ENCODE peak calls at places on chromosomes 4 and X, in six cellular contexts. H, S, M, I, A and D are unnamed samples.

GRCh38 chrX:85109235-85109634 is 105.6 kb downstream of the APOOL start:
- DNase-seq in S (peak; percentile 48), A (no peak), I (no peak), M (no peak), H (peak; percentile 7), D (no peak)

GRCh38 chrX:148624951-148625350 is 124.5 kb downstream of the AFF2 start:
- DNase-seq in I (no peak), M (no peak), A (no peak), H (no peak), S (no peak), D (no peak)

GRCh38 chrX:19555236-19555635 is 39.9 kb upstream of the MAP3K15 start:
- DNase-seq in H (no peak), I (no peak), M (no peak), S (no peak), A (no peak), D (no peak)

GRCh38 chrX:94204524-94204923 is 530.5 kb downstream of the FAM133A start:
- DNase-seq in H (no peak), I (no peak), M (no peak), S (peak; percentile 0), A (no peak), D (no peak)

GRCh38 chr4:125704726-125705125 is 390.0 kb downstream of the FAT4 start:
- DNase-seq in A (no peak), H (no peak), I (no peak), S (no peak), M (no peak), D (no peak)

GRCh38 chr4:27791640-27792039 is 931.0 kb downstream of the STIM2 start:
- DNase-seq in I (no peak), M (no peak), S (no peak), H (no peak), A (no peak), D (no peak)

GRCh38 chrX:43456906-43457305 is 199.2 kb upstream of the MAOA start:
- DNase-seq in M (no peak), S (no peak), I (no peak), A (no peak), H (no peak), D (no peak)

GRCh38 chrX:110418220-110418856 is 59.7 kb downstream of the RTL9 start:
- DNase-seq in A (no peak), S (peak; percentile 22), I (peak; percentile 6), H (peak; percentile 59), M (no peak), D (no peak)

GRCh38 chr4:94277539-94277938 is 65.1 kb downstream of the HPGDS start:
- DNase-seq in A (no peak), I (no peak), S (no peak), H (no peak), M (no peak), D (no peak)

GRCh38 chrX:115972717-115973116 is 197.8 kb upstream of the AGTR2 start:
- DNase-seq in M (no peak), A (no peak), S (no peak), I (no peak), H (no peak), D (no peak)

GRCh38 chrX:151970661-151971060 is 3.8 kb downstream of the GABRE start:
- DNase-seq in S (no peak), M (no peak), H (peak; percentile 63), A (peak; percentile 84), I (peak; percentile 67), D (peak; percentile 11)

GRCh38 chr4:102519925-102520324 is 18.8 kb downstream of the NFKB1 start:
- DNase-seq in A (no peak), I (no peak), H (no peak), M (no peak), S (no peak), D (no peak)

GRCh38 chr4:102518703-102519131 is 17.6 kb downstream of the NFKB1 start:
- DNase-seq in H (no peak), I (no peak), M (no peak), A (no peak), S (no peak), D (no peak)

GRCh38 chr4:102521570-102522553 is 20.7 kb downstream of the NFKB1 start:
- DNase-seq in I (no peak), S (no peak), A (no peak), M (no peak), H (no peak), D (no peak)

GRCh38 chr4:102514298-102514964 is 13.3 kb downstream of the NFKB1 start:
- DNase-seq in H (no peak), M (no peak), S (no peak), A (no peak), I (no peak), D (no peak)

GRCh38 chr4:102517753-102518152 is 16.6 kb downstream of the NFKB1 start:
- DNase-seq in H (no peak), S (no peak), I (no peak), M (no peak), A (no peak), D (no peak)
- H3K4me1 ChIP-seq in H (no peaks in the 10 kb centered on the region), S (no peaks in the 10 kb centered on the region), I (peaks cover 54% of the 10 kb centered on the region), M (no peaks in the 10 kb centered on the region), A (peaks cover 32% of the 10 kb centered on the region), D (peaks cover 15% of the 10 kb centered on the region)

DNA sequence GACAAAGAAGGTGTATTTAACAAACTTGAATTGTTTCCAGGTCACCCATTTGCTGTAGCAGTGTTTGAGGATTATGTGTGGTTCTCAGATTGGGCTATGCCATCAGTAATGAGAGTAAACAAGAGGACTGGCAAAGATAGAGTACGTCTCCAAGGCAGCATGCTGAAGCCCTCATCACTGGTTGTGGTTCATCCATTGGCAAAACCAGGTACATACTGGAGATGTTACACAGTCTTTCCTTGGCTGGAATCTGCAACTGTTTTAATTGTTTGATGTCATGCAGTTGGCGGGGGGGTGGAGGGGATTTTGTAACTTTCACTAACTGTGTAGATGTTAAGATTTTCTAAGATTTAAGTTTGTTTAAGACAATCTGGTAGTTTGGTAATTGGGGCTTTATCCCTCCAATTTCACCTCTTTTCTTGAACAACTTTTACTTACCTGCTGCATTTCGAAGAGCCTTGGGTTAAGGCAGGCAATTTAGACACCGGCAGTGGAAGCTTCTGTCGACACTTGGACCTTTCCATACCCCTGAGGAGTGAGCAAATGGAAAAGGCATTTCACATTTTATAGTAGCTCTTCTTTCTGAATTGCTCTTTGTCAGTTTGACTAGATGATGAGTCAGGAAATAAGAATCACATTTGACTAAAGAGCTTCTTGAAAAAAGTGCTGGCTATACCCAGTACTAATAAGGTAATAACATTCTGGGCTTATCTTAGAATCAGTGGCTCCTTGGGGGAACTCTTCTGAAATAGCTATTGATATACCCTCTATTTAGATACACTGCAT is 67.4 kb downstream of the EGF start:
- DNase-seq in S (no peak), M (no peak), I (no peak), H (no peak), A (no peak), D (no peak)
- TF ChIP-seq CTCF in S (no peak), M (no peak), I (no peak), H (no peak), A (no peak), D (no peak)

DNA sequence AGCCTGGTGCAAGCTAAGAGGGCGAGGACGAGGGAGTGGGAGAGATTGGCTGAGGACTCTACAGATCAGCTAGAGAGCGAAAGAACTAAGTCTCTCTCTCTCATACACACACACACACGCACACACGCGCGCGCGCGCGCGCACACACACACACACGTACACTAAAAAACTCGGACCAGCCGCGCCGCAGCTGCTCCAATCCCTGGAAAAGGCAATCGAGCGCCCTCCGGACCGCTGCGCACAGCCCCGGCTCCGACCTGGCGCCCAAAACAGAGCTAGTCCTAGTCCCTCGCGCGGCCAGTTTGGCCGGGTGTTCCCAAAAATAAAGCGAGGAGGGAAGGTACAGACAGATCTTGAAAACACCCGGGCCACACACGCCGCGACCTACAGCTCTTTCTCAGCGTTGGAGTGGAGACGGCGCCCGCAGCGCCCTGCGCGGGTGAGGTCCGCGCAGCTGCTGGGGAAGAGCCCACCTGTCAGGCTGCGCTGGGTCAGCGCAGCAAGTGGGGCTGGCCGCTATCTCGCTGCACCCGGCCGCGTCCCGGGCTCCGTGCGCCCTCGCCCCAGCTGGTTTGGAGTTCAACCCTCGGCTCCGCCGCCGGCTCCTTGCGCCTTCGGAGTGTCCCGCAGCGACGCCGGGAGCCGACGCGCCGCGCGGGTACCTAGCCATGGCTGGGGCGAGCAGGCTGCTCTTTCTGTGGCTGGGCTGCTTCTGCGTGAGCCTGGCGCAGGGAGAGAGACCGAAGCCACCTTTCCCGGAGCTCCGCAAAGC is at the start of gene BMP3:
- DNase-seq in I (peak; percentile 15), H (no peak), S (no peak), M (no peak), A (no peak), D (no peak)
- H3K4me3 ChIP-seq in I (peak within 1 kb of the TSS; percentile 43), H (no peak within 1 kb of the TSS), S (peak within 1 kb of the TSS; percentile 61), M (peak within 1 kb of the TSS; percentile 25), A (peak within 1 kb of the TSS; percentile 55), D (peak within 1 kb of the TSS; percentile 54)

DNA sequence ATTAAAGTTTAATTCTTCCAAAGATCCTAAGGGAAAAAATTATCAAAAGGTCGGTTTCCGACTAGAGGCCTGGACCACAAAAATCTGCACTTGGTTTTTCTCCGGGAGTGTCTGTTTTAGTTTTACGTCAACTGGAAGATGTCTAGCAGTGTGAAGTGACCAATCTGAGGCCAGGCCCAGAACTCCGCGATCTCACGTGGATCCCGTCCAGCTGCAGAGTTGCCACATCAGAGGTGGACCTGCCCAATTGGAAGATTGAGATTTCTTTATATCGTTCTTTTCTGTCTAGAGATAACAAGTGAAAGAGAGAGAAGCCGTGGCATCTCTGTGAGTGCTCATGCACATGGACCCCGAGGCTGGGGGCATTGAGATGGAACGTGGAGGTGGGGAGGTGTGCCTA is 115.8 kb downstream of the AFF1 start:
- DNase-seq in H (no peak), M (no peak), A (no peak), I (peak; percentile 58), S (no peak), D (no peak)
- H3K4me1 ChIP-seq in H (peaks cover 10% of the 10 kb centered on the region), M (no peaks in the 10 kb centered on the region), A (peaks cover 62% of the 10 kb centered on the region), I (peaks cover 97% of the 10 kb centered on the region), S (peaks cover 3% of the 10 kb centered on the region), D (peaks cover 44% of the 10 kb centered on the region)

DNA sequence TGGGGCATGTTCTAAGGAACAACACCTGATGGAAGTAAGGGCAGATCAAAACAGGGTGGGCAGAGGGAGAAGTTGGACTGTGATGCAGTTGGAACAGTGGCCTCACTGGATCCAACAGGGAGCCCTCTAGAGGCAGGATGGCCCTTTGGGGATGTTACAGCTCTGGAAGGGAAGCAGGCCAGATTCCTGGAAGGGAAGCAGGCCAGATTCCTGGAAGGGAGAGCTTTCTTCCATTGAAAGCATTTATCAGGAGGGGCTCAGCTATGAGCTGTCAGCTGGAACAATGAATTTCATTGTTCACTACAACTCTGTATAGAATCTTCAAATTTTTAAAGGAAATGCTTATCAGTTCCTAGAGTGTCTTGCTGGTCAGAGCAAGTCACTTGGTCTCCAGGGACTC is 17.7 kb downstream of the IL15 start:
- DNase-seq in M (no peak), A (peak; percentile 56), I (no peak), H (no peak), S (no peak), D (peak; percentile 5)
- TF ChIP-seq CTCF in M (peak; percentile 57), A (peak; percentile 10), I (no peak), H (peak; percentile 20), S (peak; percentile 54), D (peak; percentile 28)

DNA sequence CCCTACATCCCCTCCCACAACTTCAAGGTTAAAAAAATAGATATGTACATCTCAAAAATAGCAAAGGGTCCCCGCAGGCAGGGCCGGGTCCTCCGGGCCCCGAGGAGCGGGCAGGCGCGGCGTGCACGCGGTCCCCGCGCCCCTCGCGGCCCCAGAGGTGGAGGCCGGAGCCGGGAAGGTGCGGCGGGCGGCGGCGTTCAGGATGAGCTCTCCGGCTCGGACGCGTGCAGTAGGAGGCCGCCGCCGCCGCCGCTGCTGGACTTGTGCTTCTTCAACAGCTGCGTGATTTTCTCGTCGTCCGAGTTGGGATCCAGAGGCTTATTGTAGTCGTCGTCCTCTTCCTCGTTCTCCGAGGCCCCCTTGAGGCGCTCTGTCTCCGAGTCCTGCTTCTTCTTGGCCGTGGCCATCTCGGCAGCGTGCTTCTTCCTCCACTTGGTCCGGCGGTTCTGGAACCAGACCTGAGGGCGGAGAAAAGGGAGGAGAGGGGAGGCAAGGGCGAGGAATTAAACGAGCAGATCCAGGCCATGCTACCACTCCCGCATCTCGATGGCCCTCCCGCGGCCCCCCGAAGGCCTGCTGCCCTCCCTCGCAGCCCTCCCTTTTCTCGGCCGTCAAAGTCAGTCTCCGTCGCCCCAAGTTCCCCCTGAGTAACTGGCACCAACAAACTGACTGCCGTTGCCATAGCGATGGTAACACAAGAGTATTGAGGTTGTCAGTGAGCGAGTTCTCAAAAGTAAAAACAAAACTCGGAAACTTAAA is 5.8 kb downstream of the NKX6-1 start:
- DNase-seq in S (peak; percentile 49), H (no peak), M (no peak), A (no peak), I (no peak), D (no peak)
- H3K4me3 ChIP-seq in S (no peak overlapping the region), H (peak overlapping the region; percentile 41), M (peak overlapping the region; percentile 32), A (peak overlapping the region; percentile 6), I (no peak overlapping the region), D (peak overlapping the region; percentile 28)